ENCODE peak calls at places on chromosomes 12 and 14, in six cellular contexts. One of them, this sample, is unnamed.

GRCh38 chr14:24256960-24257359 is 6.0 kb downstream of the TGM1 start:
- DNase-seq in stimulated activated CD4-positive, alpha-beta T cell treated with anti-CD3 and anti-CD28 coated beads, TNF-alpha, amount 100 ng/mL, for 4 hours: no peak
- DNase-seq in nephron progenitor cell: no peak
- DNase-seq in H54: no peak
- DNase-seq in T-helper 2 cell: no peak
- DNase-seq in stimulated activated CD8-positive, alpha-beta memory T cell treated with anti-CD3 and anti-CD28 coated beads, Interleukin-2, amount 100 ng/mL, for 1 hour: no peak
- DNase-seq in this sample: no peak

GRCh38 chr14:29906256-29906885 is 21.3 kb downstream of the PRKD1 start:
- DNase-seq in stimulated activated CD4-positive, alpha-beta T cell treated with anti-CD3 and anti-CD28 coated beads, TNF-alpha, amount 100 ng/mL, for 4 hours: no peak
- DNase-seq in nephron progenitor cell: no peak
- DNase-seq in H54: no peak
- DNase-seq in T-helper 2 cell: no peak
- DNase-seq in stimulated activated CD8-positive, alpha-beta memory T cell treated with anti-CD3 and anti-CD28 coated beads, Interleukin-2, amount 100 ng/mL, for 1 hour: no peak
- DNase-seq in this sample: no peak

GRCh38 chr14:38409081-38409705 is 153.3 kb upstream of the CLEC14A start:
- DNase-seq in stimulated activated CD4-positive, alpha-beta T cell treated with anti-CD3 and anti-CD28 coated beads, TNF-alpha, amount 100 ng/mL, for 4 hours: no peak
- DNase-seq in nephron progenitor cell: no peak
- DNase-seq in H54: no peak
- DNase-seq in T-helper 2 cell: no peak
- DNase-seq in stimulated activated CD8-positive, alpha-beta memory T cell treated with anti-CD3 and anti-CD28 coated beads, Interleukin-2, amount 100 ng/mL, for 1 hour: no peak
- DNase-seq in this sample: no peak

GRCh38 chr14:24430143-24430681 is 458 bp downstream of the KHNYN start:
- DNase-seq in stimulated activated CD4-positive, alpha-beta T cell treated with anti-CD3 and anti-CD28 coated beads, TNF-alpha, amount 100 ng/mL, for 4 hours: no peak
- DNase-seq in nephron progenitor cell: peak
- DNase-seq in H54: peak
- DNase-seq in T-helper 2 cell: peak
- DNase-seq in stimulated activated CD8-positive, alpha-beta memory T cell treated with anti-CD3 and anti-CD28 coated beads, Interleukin-2, amount 100 ng/mL, for 1 hour: no peak
- DNase-seq in this sample: peak

GRCh38 chr14:103576371-103577024 is 13.7 kb downstream of the COA8 start:
- DNase-seq in stimulated activated CD4-positive, alpha-beta T cell treated with anti-CD3 and anti-CD28 coated beads, TNF-alpha, amount 100 ng/mL, for 4 hours: no peak
- DNase-seq in nephron progenitor cell: peak
- DNase-seq in H54: peak
- DNase-seq in T-helper 2 cell: no peak
- DNase-seq in stimulated activated CD8-positive, alpha-beta memory T cell treated with anti-CD3 and anti-CD28 coated beads, Interleukin-2, amount 100 ng/mL, for 1 hour: no peak
- DNase-seq in this sample: no peak

GRCh38 chr14:24859559-24859958 is 190.4 kb downstream of the STXBP6 start:
- DNase-seq in stimulated activated CD4-positive, alpha-beta T cell treated with anti-CD3 and anti-CD28 coated beads, TNF-alpha, amount 100 ng/mL, for 4 hours: no peak
- DNase-seq in nephron progenitor cell: no peak
- DNase-seq in H54: no peak
- DNase-seq in T-helper 2 cell: no peak
- DNase-seq in stimulated activated CD8-positive, alpha-beta memory T cell treated with anti-CD3 and anti-CD28 coated beads, Interleukin-2, amount 100 ng/mL, for 1 hour: no peak
- DNase-seq in this sample: no peak

GRCh38 chr14:77032854-77033621 is 4.5 kb upstream of the IRF2BPL start:
- DNase-seq in stimulated activated CD4-positive, alpha-beta T cell treated with anti-CD3 and anti-CD28 coated beads, TNF-alpha, amount 100 ng/mL, for 4 hours: no peak
- DNase-seq in nephron progenitor cell: peak
- DNase-seq in H54: no peak
- DNase-seq in T-helper 2 cell: peak
- DNase-seq in stimulated activated CD8-positive, alpha-beta memory T cell treated with anti-CD3 and anti-CD28 coated beads, Interleukin-2, amount 100 ng/mL, for 1 hour: no peak
- DNase-seq in this sample: peak

GRCh38 chr14:57009585-57010515 is 199.6 kb upstream of the OTX2 start:
- DNase-seq in stimulated activated CD4-positive, alpha-beta T cell treated with anti-CD3 and anti-CD28 coated beads, TNF-alpha, amount 100 ng/mL, for 4 hours: no peak
- DNase-seq in nephron progenitor cell: no peak
- DNase-seq in H54: no peak
- DNase-seq in T-helper 2 cell: peak
- DNase-seq in stimulated activated CD8-positive, alpha-beta memory T cell treated with anti-CD3 and anti-CD28 coated beads, Interleukin-2, amount 100 ng/mL, for 1 hour: no peak
- DNase-seq in this sample: no peak

GRCh38 chr14:74658535-74659130 is 46.6 kb upstream of the LTBP2 start:
- DNase-seq in stimulated activated CD4-positive, alpha-beta T cell treated with anti-CD3 and anti-CD28 coated beads, TNF-alpha, amount 100 ng/mL, for 4 hours: no peak
- DNase-seq in nephron progenitor cell: no peak
- DNase-seq in H54: no peak
- DNase-seq in T-helper 2 cell: no peak
- DNase-seq in stimulated activated CD8-positive, alpha-beta memory T cell treated with anti-CD3 and anti-CD28 coated beads, Interleukin-2, amount 100 ng/mL, for 1 hour: no peak
- DNase-seq in this sample: no peak

GRCh38 chr12:57127101-57127709 is 1.1 kb upstream of the LRP1 start:
- DNase-seq in stimulated activated CD4-positive, alpha-beta T cell treated with anti-CD3 and anti-CD28 coated beads, TNF-alpha, amount 100 ng/mL, for 4 hours: no peak
- DNase-seq in nephron progenitor cell: peak
- DNase-seq in H54: no peak
- DNase-seq in T-helper 2 cell: peak
- DNase-seq in stimulated activated CD8-positive, alpha-beta memory T cell treated with anti-CD3 and anti-CD28 coated beads, Interleukin-2, amount 100 ng/mL, for 1 hour: no peak
- DNase-seq in this sample: peak

GRCh38 chr14:103657466-103657865 is 28.5 kb downstream of the KLC1 start:
- DNase-seq in stimulated activated CD4-positive, alpha-beta T cell treated with anti-CD3 and anti-CD28 coated beads, TNF-alpha, amount 100 ng/mL, for 4 hours: no peak
- DNase-seq in nephron progenitor cell: no peak
- DNase-seq in H54: no peak
- DNase-seq in T-helper 2 cell: no peak
- DNase-seq in stimulated activated CD8-positive, alpha-beta memory T cell treated with anti-CD3 and anti-CD28 coated beads, Interleukin-2, amount 100 ng/mL, for 1 hour: no peak
- DNase-seq in this sample: no peak

GRCh38 chr12:3333991-3334391 is 157.0 kb upstream of the PRMT8 start:
- DNase-seq in stimulated activated CD4-positive, alpha-beta T cell treated with anti-CD3 and anti-CD28 coated beads, TNF-alpha, amount 100 ng/mL, for 4 hours: no peak
- DNase-seq in nephron progenitor cell: no peak
- DNase-seq in H54: no peak
- DNase-seq in T-helper 2 cell: no peak
- DNase-seq in stimulated activated CD8-positive, alpha-beta memory T cell treated with anti-CD3 and anti-CD28 coated beads, Interleukin-2, amount 100 ng/mL, for 1 hour: no peak
- DNase-seq in this sample: no peak

GRCh38 chr14:103205541-103205906 is 82.3 kb downstream of the TNFAIP2 start:
- DNase-seq in stimulated activated CD4-positive, alpha-beta T cell treated with anti-CD3 and anti-CD28 coated beads, TNF-alpha, amount 100 ng/mL, for 4 hours: no peak
- DNase-seq in nephron progenitor cell: no peak
- DNase-seq in H54: no peak
- DNase-seq in T-helper 2 cell: no peak
- DNase-seq in stimulated activated CD8-positive, alpha-beta memory T cell treated with anti-CD3 and anti-CD28 coated beads, Interleukin-2, amount 100 ng/mL, for 1 hour: no peak
- DNase-seq in this sample: no peak

GRCh38 chr14:38716871-38717270 is 386.2 kb downstream of the SEC23A start:
- DNase-seq in stimulated activated CD4-positive, alpha-beta T cell treated with anti-CD3 and anti-CD28 coated beads, TNF-alpha, amount 100 ng/mL, for 4 hours: no peak
- DNase-seq in nephron progenitor cell: no peak
- DNase-seq in H54: no peak
- DNase-seq in T-helper 2 cell: no peak
- DNase-seq in stimulated activated CD8-positive, alpha-beta memory T cell treated with anti-CD3 and anti-CD28 coated beads, Interleukin-2, amount 100 ng/mL, for 1 hour: no peak
- DNase-seq in this sample: no peak

GRCh38 chr12:93144109-93144508 is 215.0 kb upstream of the EEA1 start:
- DNase-seq in stimulated activated CD4-positive, alpha-beta T cell treated with anti-CD3 and anti-CD28 coated beads, TNF-alpha, amount 100 ng/mL, for 4 hours: no peak
- DNase-seq in nephron progenitor cell: no peak
- DNase-seq in H54: no peak
- DNase-seq in T-helper 2 cell: no peak
- DNase-seq in stimulated activated CD8-positive, alpha-beta memory T cell treated with anti-CD3 and anti-CD28 coated beads, Interleukin-2, amount 100 ng/mL, for 1 hour: no peak
- DNase-seq in this sample: no peak

GRCh38 chr12:132521726-132522292 is 31.9 kb downstream of the FBRSL1 start:
- DNase-seq in stimulated activated CD4-positive, alpha-beta T cell treated with anti-CD3 and anti-CD28 coated beads, TNF-alpha, amount 100 ng/mL, for 4 hours: no peak
- DNase-seq in nephron progenitor cell: no peak
- DNase-seq in H54: no peak
- DNase-seq in T-helper 2 cell: no peak
- DNase-seq in stimulated activated CD8-positive, alpha-beta memory T cell treated with anti-CD3 and anti-CD28 coated beads, Interleukin-2, amount 100 ng/mL, for 1 hour: no peak
- DNase-seq in this sample: no peak

GRCh38 chr14:105139212-105139825 is 29.3 kb downstream of the JAG2 start:
- DNase-seq in stimulated activated CD4-positive, alpha-beta T cell treated with anti-CD3 and anti-CD28 coated beads, TNF-alpha, amount 100 ng/mL, for 4 hours: no peak
- DNase-seq in nephron progenitor cell: no peak
- DNase-seq in H54: no peak
- DNase-seq in T-helper 2 cell: no peak
- DNase-seq in stimulated activated CD8-positive, alpha-beta memory T cell treated with anti-CD3 and anti-CD28 coated beads, Interleukin-2, amount 100 ng/mL, for 1 hour: no peak
- DNase-seq in this sample: no peak

GRCh38 chr12:121129705-121130147 is 3.0 kb upstream of the P2RX7 start:
- DNase-seq in stimulated activated CD4-positive, alpha-beta T cell treated with anti-CD3 and anti-CD28 coated beads, TNF-alpha, amount 100 ng/mL, for 4 hours: no peak
- DNase-seq in nephron progenitor cell: no peak
- DNase-seq in H54: no peak
- DNase-seq in T-helper 2 cell: no peak
- DNase-seq in stimulated activated CD8-positive, alpha-beta memory T cell treated with anti-CD3 and anti-CD28 coated beads, Interleukin-2, amount 100 ng/mL, for 1 hour: no peak
- DNase-seq in this sample: no peak

GRCh38 chr14:51692646-51693045 is 40.9 kb downstream of the FRMD6 start:
- DNase-seq in stimulated activated CD4-positive, alpha-beta T cell treated with anti-CD3 and anti-CD28 coated beads, TNF-alpha, amount 100 ng/mL, for 4 hours: no peak
- DNase-seq in nephron progenitor cell: no peak
- DNase-seq in H54: no peak
- DNase-seq in T-helper 2 cell: no peak
- DNase-seq in stimulated activated CD8-positive, alpha-beta memory T cell treated with anti-CD3 and anti-CD28 coated beads, Interleukin-2, amount 100 ng/mL, for 1 hour: no peak
- DNase-seq in this sample: no peak

GRCh38 chr14:32367501-32367900 is 38.4 kb downstream of the AKAP6 start:
- DNase-seq in stimulated activated CD4-positive, alpha-beta T cell treated with anti-CD3 and anti-CD28 coated beads, TNF-alpha, amount 100 ng/mL, for 4 hours: no peak
- DNase-seq in nephron progenitor cell: no peak
- DNase-seq in H54: no peak
- DNase-seq in T-helper 2 cell: no peak
- DNase-seq in stimulated activated CD8-positive, alpha-beta memory T cell treated with anti-CD3 and anti-CD28 coated beads, Interleukin-2, amount 100 ng/mL, for 1 hour: no peak
- DNase-seq in this sample: no peak

GRCh38 chr12:31217356-31218130 is 108.4 kb downstream of the SINHCAF start:
- DNase-seq in stimulated activated CD4-positive, alpha-beta T cell treated with anti-CD3 and anti-CD28 coated beads, TNF-alpha, amount 100 ng/mL, for 4 hours: no peak
- DNase-seq in nephron progenitor cell: no peak
- DNase-seq in H54: no peak
- DNase-seq in T-helper 2 cell: no peak
- DNase-seq in stimulated activated CD8-positive, alpha-beta memory T cell treated with anti-CD3 and anti-CD28 coated beads, Interleukin-2, amount 100 ng/mL, for 1 hour: no peak
- DNase-seq in this sample: no peak

GRCh38 chr12:30546121-30546520 is 149.5 kb downstream of the IPO8 start:
- DNase-seq in stimulated activated CD4-positive, alpha-beta T cell treated with anti-CD3 and anti-CD28 coated beads, TNF-alpha, amount 100 ng/mL, for 4 hours: no peak
- DNase-seq in nephron progenitor cell: no peak
- DNase-seq in H54: no peak
- DNase-seq in T-helper 2 cell: no peak
- DNase-seq in stimulated activated CD8-positive, alpha-beta memory T cell treated with anti-CD3 and anti-CD28 coated beads, Interleukin-2, amount 100 ng/mL, for 1 hour: no peak
- DNase-seq in this sample: no peak

GRCh38 chr14:72731252-72732020 is 162.5 kb downstream of the DPF3 start:
- DNase-seq in stimulated activated CD4-positive, alpha-beta T cell treated with anti-CD3 and anti-CD28 coated beads, TNF-alpha, amount 100 ng/mL, for 4 hours: no peak
- DNase-seq in nephron progenitor cell: no peak
- DNase-seq in H54: no peak
- DNase-seq in T-helper 2 cell: no peak
- DNase-seq in stimulated activated CD8-positive, alpha-beta memory T cell treated with anti-CD3 and anti-CD28 coated beads, Interleukin-2, amount 100 ng/mL, for 1 hour: no peak
- DNase-seq in this sample: no peak

GRCh38 chr12:85489194-85489593 is 209.2 kb downstream of the ALX1 start:
- DNase-seq in stimulated activated CD4-positive, alpha-beta T cell treated with anti-CD3 and anti-CD28 coated beads, TNF-alpha, amount 100 ng/mL, for 4 hours: no peak
- DNase-seq in nephron progenitor cell: no peak
- DNase-seq in H54: no peak
- DNase-seq in T-helper 2 cell: no peak
- DNase-seq in stimulated activated CD8-positive, alpha-beta memory T cell treated with anti-CD3 and anti-CD28 coated beads, Interleukin-2, amount 100 ng/mL, for 1 hour: no peak
- DNase-seq in this sample: no peak

GRCh38 chr14:56341766-56342418 is 223.7 kb downstream of the PELI2 start:
- DNase-seq in stimulated activated CD4-positive, alpha-beta T cell treated with anti-CD3 and anti-CD28 coated beads, TNF-alpha, amount 100 ng/mL, for 4 hours: no peak
- DNase-seq in nephron progenitor cell: peak
- DNase-seq in H54: no peak
- DNase-seq in T-helper 2 cell: no peak
- DNase-seq in stimulated activated CD8-positive, alpha-beta memory T cell treated with anti-CD3 and anti-CD28 coated beads, Interleukin-2, amount 100 ng/mL, for 1 hour: no peak
- DNase-seq in this sample: no peak

GRCh38 chr12:75959506-75959905 is 72.1 kb downstream of the PHLDA1 start:
- DNase-seq in stimulated activated CD4-positive, alpha-beta T cell treated with anti-CD3 and anti-CD28 coated beads, TNF-alpha, amount 100 ng/mL, for 4 hours: no peak
- DNase-seq in nephron progenitor cell: no peak
- DNase-seq in H54: no peak
- DNase-seq in T-helper 2 cell: peak
- DNase-seq in stimulated activated CD8-positive, alpha-beta memory T cell treated with anti-CD3 and anti-CD28 coated beads, Interleukin-2, amount 100 ng/mL, for 1 hour: no peak
- DNase-seq in this sample: no peak

GRCh38 chr14:84085493-84085892 is 1444.5 kb upstream of the FLRT2 start:
- DNase-seq in stimulated activated CD4-positive, alpha-beta T cell treated with anti-CD3 and anti-CD28 coated beads, TNF-alpha, amount 100 ng/mL, for 4 hours: no peak
- DNase-seq in nephron progenitor cell: no peak
- DNase-seq in H54: no peak
- DNase-seq in T-helper 2 cell: no peak
- DNase-seq in stimulated activated CD8-positive, alpha-beta memory T cell treated with anti-CD3 and anti-CD28 coated beads, Interleukin-2, amount 100 ng/mL, for 1 hour: no peak
- DNase-seq in this sample: no peak

GRCh38 chr14:54085137-54085810 is 128.6 kb upstream of the BMP4 start:
- DNase-seq in stimulated activated CD4-positive, alpha-beta T cell treated with anti-CD3 and anti-CD28 coated beads, TNF-alpha, amount 100 ng/mL, for 4 hours: no peak
- DNase-seq in nephron progenitor cell: no peak
- DNase-seq in H54: no peak
- DNase-seq in T-helper 2 cell: no peak
- DNase-seq in stimulated activated CD8-positive, alpha-beta memory T cell treated with anti-CD3 and anti-CD28 coated beads, Interleukin-2, amount 100 ng/mL, for 1 hour: no peak
- DNase-seq in this sample: no peak

GRCh38 chr12:31440586-31440985 is 114.6 kb upstream of the SINHCAF start:
- DNase-seq in stimulated activated CD4-positive, alpha-beta T cell treated with anti-CD3 and anti-CD28 coated beads, TNF-alpha, amount 100 ng/mL, for 4 hours: no peak
- DNase-seq in nephron progenitor cell: peak
- DNase-seq in H54: no peak
- DNase-seq in T-helper 2 cell: no peak
- DNase-seq in stimulated activated CD8-positive, alpha-beta memory T cell treated with anti-CD3 and anti-CD28 coated beads, Interleukin-2, amount 100 ng/mL, for 1 hour: no peak
- DNase-seq in this sample: no peak

GRCh38 chr12:94525951-94526350 is 66.3 kb upstream of the CEP83 start:
- DNase-seq in stimulated activated CD4-positive, alpha-beta T cell treated with anti-CD3 and anti-CD28 coated beads, TNF-alpha, amount 100 ng/mL, for 4 hours: no peak
- DNase-seq in nephron progenitor cell: no peak
- DNase-seq in H54: no peak
- DNase-seq in T-helper 2 cell: peak
- DNase-seq in stimulated activated CD8-positive, alpha-beta memory T cell treated with anti-CD3 and anti-CD28 coated beads, Interleukin-2, amount 100 ng/mL, for 1 hour: no peak
- DNase-seq in this sample: no peak

GRCh38 chr12:52819731-52820510 is 6.0 kb upstream of the KRT4 start:
- DNase-seq in stimulated activated CD4-positive, alpha-beta T cell treated with anti-CD3 and anti-CD28 coated beads, TNF-alpha, amount 100 ng/mL, for 4 hours: no peak
- DNase-seq in nephron progenitor cell: no peak
- DNase-seq in H54: no peak
- DNase-seq in T-helper 2 cell: no peak
- DNase-seq in stimulated activated CD8-positive, alpha-beta memory T cell treated with anti-CD3 and anti-CD28 coated beads, Interleukin-2, amount 100 ng/mL, for 1 hour: no peak
- DNase-seq in this sample: no peak

GRCh38 chr12:57107456-57107855 is 3.7 kb downstream of the STAT6 start:
- DNase-seq in stimulated activated CD4-positive, alpha-beta T cell treated with anti-CD3 and anti-CD28 coated beads, TNF-alpha, amount 100 ng/mL, for 4 hours: no peak
- DNase-seq in nephron progenitor cell: no peak
- DNase-seq in H54: no peak
- DNase-seq in T-helper 2 cell: no peak
- DNase-seq in stimulated activated CD8-positive, alpha-beta memory T cell treated with anti-CD3 and anti-CD28 coated beads, Interleukin-2, amount 100 ng/mL, for 1 hour: no peak
- DNase-seq in this sample: no peak

GRCh38 chr12:111034148-111034910 is 114.0 kb upstream of the MYL2 start:
- DNase-seq in stimulated activated CD4-positive, alpha-beta T cell treated with anti-CD3 and anti-CD28 coated beads, TNF-alpha, amount 100 ng/mL, for 4 hours: no peak
- DNase-seq in nephron progenitor cell: peak
- DNase-seq in H54: no peak
- DNase-seq in T-helper 2 cell: peak
- DNase-seq in stimulated activated CD8-positive, alpha-beta memory T cell treated with anti-CD3 and anti-CD28 coated beads, Interleukin-2, amount 100 ng/mL, for 1 hour: no peak
- DNase-seq in this sample: no peak

This sample was measured in naive B cell.